ENCODE peak calls at places on chromosome 12, in ten cellular contexts. Z, E, M, O, W, U, A, J, P and I are unnamed samples.

GRCh38 chr12:132506730-132507538 is 17.0 kb downstream of the FBRSL1 start:
- DNase-seq in E (peak), P (no peak), M (peak), A (no peak), U (no peak), J (peak), O (peak), W (peak), Z (peak), I (peak)

GRCh38 chr12:120220838-120221575 is 20.1 kb upstream of the RPLP0 start:
- DNase-seq in P (peak), M (no peak), J (no peak), E (no peak), A (no peak), U (no peak), Z (no peak), O (no peak), W (no peak), I (no peak)

GRCh38 chr12:81627336-81628189 is 131.6 kb downstream of the PPFIA2 start:
- DNase-seq in A (peak), J (no peak), U (no peak), E (no peak), Z (no peak), W (no peak), O (no peak), P (peak), M (no peak), I (no peak)

GRCh38 chr12:4911316-4911994 is 1.8 kb downstream of the KCNA1 start:
- DNase-seq in J (no peak), O (peak), E (peak), A (no peak), W (no peak), M (no peak), U (no peak), P (no peak), Z (no peak), I (no peak)

GRCh38 chr12:125185740-125186470 is 120.7 kb downstream of the AACS start:
- DNase-seq in E (peak), A (peak), Z (peak), U (peak), J (peak), O (peak), P (peak), M (peak), W (no peak), I (peak)

GRCh38 chr12:56591961-56592360 is 38.2 kb downstream of the BAZ2A start:
- DNase-seq in P (no peak), J (no peak), M (no peak), E (no peak), U (no peak), W (no peak), Z (no peak), O (no peak), A (no peak), I (no peak)

GRCh38 chr12:53160000-53160399 is 20.5 kb upstream of the ZNF740 start:
- DNase-seq in O (no peak), A (no peak), W (peak), M (no peak), J (no peak), E (no peak), U (no peak), Z (no peak), P (no peak), I (no peak)

GRCh38 chr12:131536766-131537165 is 174.1 kb upstream of the SFSWAP start:
- DNase-seq in E (no peak), A (no peak), P (no peak), W (no peak), U (no peak), O (no peak), J (no peak), M (no peak), Z (no peak), I (no peak)

GRCh38 chr12:94873368-94874085 is 130.0 kb downstream of the NDUFA12 start:
- DNase-seq in P (no peak), J (no peak), A (no peak), E (peak), Z (no peak), O (peak), U (no peak), M (no peak), W (no peak), I (no peak)

GRCh38 chr12:113070117-113070906 is 13.8 kb downstream of the DTX1 start:
- DNase-seq in W (no peak), U (no peak), O (peak), Z (peak), M (peak), E (peak), P (no peak), J (peak), A (no peak), I (no peak)

GRCh38 chr12:26402648-26403047 is 207.3 kb downstream of the SSPN start:
- DNase-seq in M (peak), W (no peak), A (peak), U (no peak), Z (no peak), J (peak), E (peak), P (peak), O (no peak), I (no peak)

GRCh38 chr12:107474639-107475539 is 210.7 kb upstream of the PWP1 start:
- DNase-seq in M (no peak), U (no peak), E (no peak), P (no peak), A (no peak), Z (no peak), J (no peak), W (no peak), O (no peak), I (peak)

GRCh38 chr12:4857472-4858291 is 52.0 kb upstream of the KCNA1 start:
- DNase-seq in P (peak), E (peak), Z (peak), O (peak), M (peak), J (peak), A (peak), W (peak), U (peak), I (peak)

GRCh38 chr12:51238037-51238509 is 553 bp upstream of the DAZAP2 start:
- DNase-seq in E (no peak), O (no peak), P (no peak), A (no peak), U (no peak), J (no peak), Z (peak), M (peak), W (peak), I (no peak)

GRCh38 chr12:51009038-51009437 is 17.1 kb downstream of the SLC11A2 start:
- DNase-seq in J (peak), M (peak), Z (peak), A (no peak), U (peak), W (peak), E (peak), P (no peak), O (no peak), I (peak)

GRCh38 chr12:128286970-128287369 is 20.0 kb downstream of the TMEM132C start:
- DNase-seq in M (no peak), A (no peak), J (no peak), U (no peak), Z (no peak), P (no peak), E (no peak), O (no peak), W (peak), I (no peak)

GRCh38 chr12:33223956-33224355 is 215.7 kb downstream of the SYT10 start:
- DNase-seq in A (no peak), U (no peak), J (no peak), M (no peak), Z (no peak), E (no peak), W (no peak), O (no peak), P (no peak), I (no peak)

GRCh38 chr12:92718483-92718985 is 15.7 kb downstream of the PLEKHG7 start:
- DNase-seq in A (no peak), Z (no peak), W (no peak), E (no peak), M (no peak), O (no peak), P (peak), J (no peak), U (no peak), I (no peak)

GRCh38 chr12:68310370-68310769 is 21.8 kb downstream of the MDM1 start:
- DNase-seq in M (no peak), P (no peak), A (no peak), W (no peak), J (no peak), U (no peak), E (no peak), O (no peak), Z (no peak), I (no peak)

GRCh38 chr12:132450391-132451171 is 39.4 kb upstream of the FBRSL1 start:
- DNase-seq in O (peak), A (no peak), W (no peak), E (no peak), M (no peak), P (no peak), J (no peak), U (no peak), Z (no peak), I (no peak)

GRCh38 chr12:55470088-55470830 is at the start of gene OR6C70:
- DNase-seq in E (no peak), P (no peak), M (no peak), Z (no peak), O (no peak), W (no peak), A (no peak), J (no peak), U (no peak), I (no peak)

GRCh38 chr12:105018761-105019160 is 32.6 kb downstream of the NOPCHAP1 start:
- DNase-seq in W (no peak), Z (no peak), J (no peak), P (no peak), E (no peak), A (no peak), U (no peak), M (no peak), O (no peak), I (no peak)

GRCh38 chr12:57105011-57105753 is 6.0 kb downstream of the STAT6 start:
- DNase-seq in U (no peak), M (no peak), A (no peak), J (no peak), E (no peak), P (no peak), Z (no peak), W (peak), O (no peak), I (no peak)

GRCh38 chr12:68113644-68114043 is 45.9 kb downstream of the IFNG start:
- DNase-seq in E (peak), O (no peak), U (no peak), Z (no peak), J (no peak), W (no peak), P (no peak), A (peak), M (no peak), I (peak)

GRCh38 chr12:43241971-43242370 is 310.0 kb downstream of the ADAMTS20 start:
- DNase-seq in O (no peak), J (no peak), A (no peak), M (no peak), Z (no peak), E (no peak), P (no peak), W (no peak), U (no peak), I (no peak)

GRCh38 chr12:122423258-122424165 is 1.0 kb upstream of the CLIP1 start:
- DNase-seq in J (peak), Z (peak), W (no peak), E (peak), A (peak), M (no peak), P (peak), O (no peak), U (no peak), I (peak)

DNA sequence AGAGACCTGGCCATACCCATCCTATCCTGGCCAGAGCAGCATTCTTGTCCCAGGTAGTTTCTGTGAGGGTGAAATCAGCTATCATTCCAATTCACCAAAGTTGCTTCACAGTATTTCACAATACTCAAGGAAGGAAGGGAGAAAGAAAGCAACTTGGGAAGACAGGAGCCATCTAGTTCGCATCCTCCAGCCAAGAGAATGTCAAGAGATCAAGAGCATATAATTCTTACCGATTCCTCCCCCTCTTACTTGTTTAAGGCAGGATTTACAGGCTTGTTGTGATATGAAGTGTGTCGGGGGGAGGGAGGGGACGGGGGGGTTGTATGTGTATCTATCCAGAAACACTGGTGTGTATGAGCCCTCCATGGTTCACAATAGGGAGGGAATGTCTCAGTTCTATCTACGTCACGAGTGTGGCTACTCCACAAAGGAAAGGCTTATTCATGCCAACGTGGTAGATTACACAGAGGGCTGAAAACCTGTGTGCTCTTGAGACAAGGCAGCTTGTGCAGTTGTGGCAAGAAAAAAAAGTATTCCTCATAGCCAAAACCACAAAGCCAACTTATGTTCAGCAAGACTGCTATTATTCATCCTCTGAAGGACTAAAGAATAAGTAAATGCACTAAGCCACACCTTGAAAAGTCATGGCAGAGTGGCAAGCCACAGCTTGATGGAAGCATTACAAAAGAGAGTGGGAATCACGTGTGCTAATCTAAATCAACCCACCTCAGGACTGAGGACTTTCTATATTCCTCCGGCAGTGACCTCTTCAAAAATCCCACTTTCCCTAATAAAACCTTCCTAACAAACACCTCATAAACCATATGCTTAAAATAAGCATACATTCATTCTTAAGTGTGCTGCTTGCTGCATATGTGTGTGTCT is 35.0 kb downstream of the CORO1C start:
- DNase-seq in P (no peak), W (no peak), J (no peak), Z (no peak), M (peak), A (no peak), O (no peak), U (no peak), E (no peak), I (no peak)
- H3K4me3 ChIP-seq in P (no peak), W (no peak), J (no peak), Z (no peak), M (peak), A (no peak), O (no peak), U (no peak), E (no peak), I (no peak)

GRCh38 chr12:6952860-6953416 is 1.8 kb downstream of the PTPN6 start:
- DNase-seq in P (no peak), J (no peak), A (no peak), Z (no peak), W (no peak), U (no peak), M (no peak), O (peak), E (no peak), I (no peak)

GRCh38 chr12:6950944-6951540 is at the start of gene PTPN6:
- DNase-seq in W (peak), M (no peak), E (no peak), Z (peak), A (no peak), J (peak), P (no peak), O (peak), U (peak), I (peak)

GRCh38 chr12:6952121-6952859 is 1.1 kb downstream of the PTPN6 start:
- DNase-seq in P (no peak), A (no peak), O (peak), M (no peak), E (no peak), W (no peak), U (peak), J (no peak), Z (no peak), I (no peak)

GRCh38 chr12:6950401-6950801 is 755 bp upstream of the PTPN6 start:
- DNase-seq in M (no peak), P (no peak), W (no peak), E (no peak), Z (no peak), U (peak), O (peak), A (no peak), J (no peak), I (peak)

DNA sequence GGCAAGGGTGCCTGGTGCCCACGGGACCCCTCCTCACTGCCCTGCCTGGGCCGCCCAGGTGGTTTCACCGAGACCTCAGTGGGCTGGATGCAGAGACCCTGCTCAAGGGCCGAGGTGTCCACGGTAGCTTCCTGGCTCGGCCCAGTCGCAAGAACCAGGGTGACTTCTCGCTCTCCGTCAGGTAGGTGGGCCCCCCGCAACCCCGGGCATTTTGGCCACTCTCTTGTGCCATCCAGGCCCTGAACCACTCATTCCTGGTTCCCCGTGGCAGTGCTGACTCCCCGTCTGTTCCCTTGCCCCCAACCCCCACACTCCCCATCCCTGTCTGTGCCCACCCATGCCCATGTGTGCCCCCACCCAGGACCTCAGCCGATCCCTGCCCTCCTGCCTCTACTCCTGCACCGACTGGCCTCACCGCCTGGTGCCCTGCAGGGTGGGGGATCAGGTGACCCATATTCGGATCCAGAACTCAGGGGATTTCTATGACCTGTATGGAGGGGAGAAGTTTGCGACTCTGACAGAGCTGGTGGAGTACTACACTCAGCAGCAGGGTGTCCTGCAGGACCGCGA is 480 bp downstream of the PTPN6 start:
- DNase-seq in U (peak), O (peak), A (no peak), Z (no peak), P (no peak), E (no peak), J (no peak), M (no peak), W (no peak), I (no peak)
- H3K4me3 ChIP-seq in U (peak), O (no peak), A (no peak), Z (peak), P (no peak), E (peak), J (peak), M (peak), W (peak), I (peak)

GRCh38 chr12:45669762-45670161 is 59.7 kb upstream of the ARID2 start:
- DNase-seq in Z (no peak), J (no peak), M (no peak), W (no peak), U (no peak), O (no peak), P (no peak), A (no peak), E (no peak), I (no peak)
- H3K4me3 ChIP-seq in Z (no peak), J (no peak), M (no peak), W (no peak), U (no peak), O (no peak), P (no peak), A (no peak), E (no peak), I (peak)

DNA sequence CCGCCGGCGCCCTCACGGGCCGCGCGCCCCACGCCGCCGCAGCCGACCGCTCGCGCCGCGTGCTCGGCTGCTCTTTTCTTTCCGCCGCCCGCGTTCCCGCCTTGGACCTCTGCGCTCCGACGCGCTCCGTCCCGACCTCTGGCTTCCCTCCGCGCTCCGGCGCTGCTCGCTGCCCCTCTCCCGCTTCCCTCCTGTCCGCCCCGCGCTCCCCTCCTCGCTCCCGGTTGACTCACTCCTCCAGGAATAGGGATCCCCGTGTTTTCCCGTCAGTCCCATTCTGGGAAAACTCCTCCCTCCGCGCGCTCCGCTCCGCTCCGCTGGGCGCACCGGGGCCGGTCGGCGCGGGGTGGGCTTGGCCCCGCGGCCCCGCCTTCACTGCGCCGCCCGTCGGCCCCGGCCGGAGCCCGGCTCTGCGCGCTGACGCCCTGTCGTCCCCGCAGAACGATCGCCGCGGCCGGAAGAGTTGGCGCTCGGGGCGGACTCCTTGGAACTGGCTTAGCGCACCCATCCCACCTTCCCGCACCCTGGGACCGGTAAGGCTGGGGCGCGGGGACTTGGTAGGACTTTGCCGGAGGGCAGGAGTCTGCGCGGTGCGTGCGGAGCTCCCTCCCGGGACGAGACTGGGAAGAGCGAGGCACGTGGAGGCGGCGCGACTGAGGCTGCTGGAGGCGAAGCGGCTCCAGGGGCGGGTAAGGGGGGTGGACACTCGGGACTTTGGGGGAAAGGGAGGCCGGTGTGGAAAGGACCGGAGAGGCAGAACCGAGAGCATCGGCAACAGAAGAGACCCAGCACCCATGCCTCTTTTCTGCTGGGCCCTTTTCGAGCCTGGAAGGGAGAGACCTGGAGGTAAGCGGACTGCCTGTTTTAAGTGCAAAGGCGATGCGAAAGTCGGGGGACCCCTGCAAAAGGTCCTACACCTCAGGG is 573 bp downstream of the TEAD4 start:
- DNase-seq in O (peak), A (no peak), P (peak), M (no peak), Z (no peak), W (peak), E (peak), J (peak), U (peak), I (no peak)
- H3K4me3 ChIP-seq in O (peak), A (peak), P (peak), M (peak), Z (peak), W (peak), E (peak), J (peak), U (peak), I (no peak)

GRCh38 chr12:95942106-95942531 is 295 bp downstream of the CCDC38 start:
- DNase-seq in U (no peak), M (no peak), E (no peak), Z (peak), P (peak), O (no peak), A (no peak), W (no peak), J (no peak), I (no peak)

GRCh38 chr12:95944108-95944704 is 1.1 kb downstream of the AMDHD1 start:
- DNase-seq in E (no peak), W (no peak), M (no peak), A (no peak), Z (no peak), J (no peak), P (no peak), O (no peak), U (peak), I (no peak)

GRCh38 chr12:95943231-95943842 is at the start of gene AMDHD1:
- DNase-seq in W (peak), J (peak), M (peak), E (peak), P (peak), A (peak), U (peak), Z (peak), O (peak), I (peak)

GRCh38 chr12:95940514-95940913 is 1.9 kb downstream of the CCDC38 start:
- DNase-seq in Z (no peak), U (peak), E (no peak), O (no peak), P (peak), A (no peak), M (no peak), J (no peak), W (no peak), I (no peak)

GRCh38 chr12:95942532-95943230 is at the start of gene CCDC38:
- DNase-seq in W (peak), A (peak), E (peak), M (peak), U (peak), P (peak), Z (peak), J (peak), O (peak), I (peak)
- H3K4me3 ChIP-seq in W (peak), A (peak), E (peak), M (peak), U (peak), P (peak), Z (peak), J (peak), O (peak), I (peak)

GRCh38 chr12:6551496-6552139 is 4.2 kb downstream of the IFFO1 start:
- DNase-seq in E (no peak), M (no peak), J (no peak), O (no peak), W (no peak), A (no peak), U (no peak), Z (no peak), P (no peak), I (no peak)
- H3K4me3 ChIP-seq in E (no peak), M (peak), J (no peak), O (no peak), W (no peak), A (no peak), U (no peak), Z (no peak), P (no peak), I (no peak)